ENCODE peak calls at places on chromosome 11, in ten cellular contexts. V is fibroblast of the aortic adventitia, H is tibial artery, E is SK-N-SH, M is lower leg skin, Q is mucosa of descending colon, N is PC-9, B is GM12865, O is IMR-90, G is transverse colon. R is an unnamed sample.

GRCh38 chr11:124898711-124899110 is 1.0 kb upstream of the ROBO4 start:
- DNase-seq in V (peak; percentile 90), O (no peak), G (no peak), N (no peak), B (no peak), E (peak; percentile 20), H (no peak), Q (no peak), M (no peak), R (no peak)

GRCh38 chr11:1934326-1935155 is 12.6 kb upstream of the MRPL23 start:
- DNase-seq in V (no peak), H (no peak), B (no peak), Q (no peak), O (no peak), N (no peak), E (no peak), G (no peak), M (no peak), R (no peak)

GRCh38 chr11:106990322-106990721 is 28.0 kb downstream of the GUCY1A2 start:
- DNase-seq in V (no peak), Q (no peak), E (no peak), B (no peak), M (no peak), N (no peak), G (no peak), H (no peak), O (no peak), R (no peak)

GRCh38 chr11:88402192-88402715 is 64.7 kb upstream of the CTSC start:
- DNase-seq in G (no peak), N (peak; percentile 98), O (peak; percentile 90), H (no peak), E (no peak), V (peak; percentile 80), Q (no peak), M (no peak), B (peak; percentile 45), R (no peak)

GRCh38 chr11:33622806-33623205 is 77.8 kb downstream of the C11orf91 start:
- DNase-seq in N (no peak), H (no peak), M (no peak), E (no peak), V (no peak), B (peak; percentile 58), O (no peak), Q (no peak), G (no peak), R (no peak)

GRCh38 chr11:67516806-67517205 is 6.4 kb downstream of the CABP2 start:
- DNase-seq in O (no peak), Q (no peak), V (no peak), H (no peak), G (no peak), E (no peak), M (no peak), B (no peak), N (no peak), R (no peak)

GRCh38 chr11:2728663-2729332 is 29.0 kb upstream of the KCNQ1OT1 start:
- DNase-seq in E (peak; percentile 77), M (no peak), Q (no peak), V (no peak), B (no peak), H (no peak), O (no peak), G (no peak), N (no peak), R (no peak)

GRCh38 chr11:28702450-28702790 is 594.2 kb downstream of the METTL15 start:
- DNase-seq in G (no peak), E (no peak), H (no peak), V (peak; percentile 23), N (no peak), O (no peak), Q (no peak), M (no peak), B (no peak), R (no peak)

GRCh38 chr11:6413791-6414231 is 5.1 kb downstream of the APBB1 start:
- DNase-seq in V (no peak), M (no peak), N (no peak), H (no peak), Q (no peak), E (no peak), O (no peak), B (no peak), G (no peak), R (no peak)

GRCh38 chr11:33630936-33631748 is 69.5 kb downstream of the C11orf91 start:
- DNase-seq in M (no peak), G (no peak), B (no peak), N (no peak), Q (no peak), H (no peak), V (no peak), O (no peak), E (no peak), R (no peak)

GRCh38 chr11:60756307-60757032 is at the start of gene MS4A15:
- DNase-seq in O (no peak), B (peak; percentile 75), M (no peak), Q (peak; percentile 28), G (no peak), V (peak; percentile 2), N (peak; percentile 57), E (peak; percentile 57), H (no peak), R (peak; percentile 9)

GRCh38 chr11:119339581-119340334 is 925 bp downstream of the C1QTNF5 start:
- DNase-seq in E (peak; percentile 95), M (no peak), G (peak; percentile 68), N (no peak), Q (peak; percentile 71), B (no peak), V (peak; percentile 57), O (no peak), H (peak; percentile 61), R (no peak)

GRCh38 chr11:72221386-72221785 is 3.2 kb upstream of the INPPL1 start:
- DNase-seq in V (no peak), O (no peak), E (no peak), Q (no peak), M (no peak), G (no peak), B (no peak), H (no peak), N (no peak), R (no peak)

GRCh38 chr11:16880184-16880583 is 134.0 kb downstream of the PLEKHA7 start:
- DNase-seq in Q (no peak), H (no peak), V (no peak), O (no peak), M (no peak), E (no peak), B (no peak), N (no peak), G (no peak), R (no peak)

GRCh38 chr11:83061883-83062282 is 9.8 kb downstream of the RAB30 start:
- DNase-seq in O (no peak), B (peak; percentile 92), N (no peak), E (no peak), H (no peak), G (no peak), V (no peak), Q (no peak), M (no peak), R (no peak)

GRCh38 chr11:14500181-14500651 is 605 bp upstream of the COPB1 start:
- DNase-seq in G (peak; percentile 68), E (peak; percentile 48), Q (peak; percentile 82), N (peak; percentile 42), B (peak; percentile 72), M (peak; percentile 35), O (peak; percentile 68), H (peak; percentile 48), V (peak; percentile 66), R (no peak)

GRCh38 chr11:67368621-67369020 is 4.8 kb downstream of the CLCF1 start:
- DNase-seq in E (no peak), B (peak; percentile 72), O (no peak), N (no peak), V (no peak), M (no peak), G (no peak), H (no peak), Q (no peak), R (no peak)

GRCh38 chr11:102986815-102987214 is 31.3 kb upstream of the MMP13 start:
- DNase-seq in H (no peak), Q (no peak), B (no peak), V (peak; percentile 45), E (no peak), G (no peak), O (peak; percentile 88), M (no peak), N (peak; percentile 36), R (no peak)

GRCh38 chr11:45654242-45654641 is 11.2 kb downstream of the CHST1 start:
- DNase-seq in V (no peak), Q (no peak), G (no peak), E (no peak), B (no peak), H (no peak), M (no peak), N (no peak), O (no peak), R (no peak)

GRCh38 chr11:111938687-111939160 is 1.6 kb downstream of the DIXDC1 start:
- DNase-seq in E (peak; percentile 27), N (no peak), G (no peak), B (peak; percentile 83), Q (no peak), M (no peak), H (no peak), V (peak; percentile 37), O (peak; percentile 63), R (no peak)
- H3K4me3 ChIP-seq in E (peak overlapping the region; percentile 69), N (no peak overlapping the region), G (no peak overlapping the region), B (no peak overlapping the region), Q (no peak overlapping the region), M (no peak overlapping the region), H (peak overlapping the region; percentile 9), V (peak overlapping the region; percentile 35), O (peak overlapping the region; percentile 1), R (peak overlapping the region; percentile 68)

GRCh38 chr11:122715883-122716282 is 60.4 kb downstream of the UBASH3B start:
- DNase-seq in E (no peak), M (no peak), O (no peak), G (no peak), H (no peak), B (no peak), V (no peak), N (no peak), Q (no peak), R (no peak)
- TF ChIP-seq CTCF in E (no peak), M (no peak), O (no peak), G (no peak), H (no peak), B (no peak), V (no peak), N (no peak), Q (no peak), R (no peak)

GRCh38 chr11:30489076-30489475 is 97.1 kb downstream of the MPPED2 start:
- DNase-seq in O (no peak), V (no peak), E (no peak), Q (no peak), B (no peak), N (no peak), M (no peak), H (no peak), G (no peak), R (no peak)
- H3K4me3 ChIP-seq in O (no peak overlapping the region), V (no peak overlapping the region), E (no peak overlapping the region), Q (no peak overlapping the region), B (no peak overlapping the region), N (no peak overlapping the region), M (no peak overlapping the region), H (no peak overlapping the region), G (no peak overlapping the region), R (no peak overlapping the region)

GRCh38 chr11:85182437-85183109 is 444.6 kb downstream of the DLG2 start:
- DNase-seq in O (peak; percentile 35), N (no peak), H (no peak), V (peak; percentile 10), E (peak; percentile 24), B (peak; percentile 44), M (no peak), G (no peak), Q (peak; percentile 9), R (peak; percentile 51)
- TF ChIP-seq CTCF in O (peak; percentile 31), N (peak; percentile 47), H (no peak), V (peak; percentile 38), E (peak; percentile 50), B (peak; percentile 45), M (no peak), G (peak; percentile 24), Q (no peak), R (peak; percentile 63)

R was measured in retinal pigment epithelial cell.